ENCODE peak calls at places on chromosome 11, in five cellular contexts. P is fibroblast of lung; N is HCT116; Q is CD8-positive, alpha-beta T cell; H is mammary epithelial cell. T is an unnamed sample. For H3K4me1, the result is how much of the 10 kb centered on the place peaks cover.

GRCh38 chr11:66286699-66287098 is 2.2 kb downstream of the YIF1A start:
- DNase-seq in P (no peak), Q (no peak), H (no peak), N (no peak), T (no peak)

GRCh38 chr11:116162541-116163230 is 610.1 kb downstream of the BUD13 start:
- DNase-seq in N (no peak), H (no peak), P (peak), Q (no peak), T (no peak)

GRCh38 chr11:26121466-26121865 is 210.5 kb upstream of the ANO3 start:
- DNase-seq in Q (no peak), H (no peak), P (no peak), N (no peak), T (no peak)

GRCh38 chr11:86438685-86439084 is 64.0 kb downstream of the CCDC81 start:
- DNase-seq in N (no peak), P (peak), Q (no peak), H (peak), T (no peak)

GRCh38 chr11:45456686-45457085 is 170.5 kb upstream of the SYT13 start:
- DNase-seq in P (no peak), H (no peak), N (no peak), Q (no peak), T (no peak)

GRCh38 chr11:117734596-117734995 is 62.4 kb downstream of the DSCAML1 start:
- DNase-seq in N (no peak), P (no peak), Q (no peak), H (no peak), T (no peak)

GRCh38 chr11:31303644-31304043 is 65.9 kb downstream of the DCDC1 start:
- DNase-seq in P (no peak), N (no peak), H (no peak), Q (no peak), T (no peak)

GRCh38 chr11:46637546-46637945 is 20.2 kb downstream of the ATG13 start:
- DNase-seq in H (no peak), P (no peak), N (no peak), Q (no peak), T (no peak)

GRCh38 chr11:126917531-126918204 is 82.9 kb downstream of the KIRREL3 start:
- DNase-seq in Q (no peak), P (peak), H (peak), N (no peak), T (no peak)

GRCh38 chr11:59271247-59271755 is 58.6 kb upstream of the MPEG1 start:
- DNase-seq in H (no peak), N (no peak), P (no peak), Q (no peak), T (no peak)

GRCh38 chr11:58059011-58059358 is 28.2 kb downstream of the OR6Q1 start:
- DNase-seq in P (peak), H (peak), N (no peak), Q (no peak), T (peak)

GRCh38 chr11:76335827-76336226 is 45.1 kb downstream of the THAP12 start:
- DNase-seq in H (no peak), P (no peak), Q (no peak), N (no peak), T (no peak)

GRCh38 chr11:61697764-61698163 is 17.6 kb downstream of the DAGLA start:
- DNase-seq in H (peak), Q (no peak), P (no peak), N (no peak), T (no peak)
- H3K4me1 ChIP-seq in H (half or more), Q (under half), P (under half), N (half or more), T (under half)

GRCh38 chr11:113774174-113774503 is 647 bp upstream of the ZW10 start:
- DNase-seq in H (no peak), Q (no peak), N (no peak), P (no peak), T (no peak)
- H3K4me3 ChIP-seq in H (peak), Q (peak), N (peak), P (peak), T (peak)

GRCh38 chr11:107385361-107385982 is 72.2 kb downstream of the CWF19L2 start:
- DNase-seq in N (peak), Q (no peak), H (peak), P (peak), T (no peak)
- H3K27ac ChIP-seq in N (no peak), Q (no peak), H (peak), P (no peak), T (no peak)

DNA sequence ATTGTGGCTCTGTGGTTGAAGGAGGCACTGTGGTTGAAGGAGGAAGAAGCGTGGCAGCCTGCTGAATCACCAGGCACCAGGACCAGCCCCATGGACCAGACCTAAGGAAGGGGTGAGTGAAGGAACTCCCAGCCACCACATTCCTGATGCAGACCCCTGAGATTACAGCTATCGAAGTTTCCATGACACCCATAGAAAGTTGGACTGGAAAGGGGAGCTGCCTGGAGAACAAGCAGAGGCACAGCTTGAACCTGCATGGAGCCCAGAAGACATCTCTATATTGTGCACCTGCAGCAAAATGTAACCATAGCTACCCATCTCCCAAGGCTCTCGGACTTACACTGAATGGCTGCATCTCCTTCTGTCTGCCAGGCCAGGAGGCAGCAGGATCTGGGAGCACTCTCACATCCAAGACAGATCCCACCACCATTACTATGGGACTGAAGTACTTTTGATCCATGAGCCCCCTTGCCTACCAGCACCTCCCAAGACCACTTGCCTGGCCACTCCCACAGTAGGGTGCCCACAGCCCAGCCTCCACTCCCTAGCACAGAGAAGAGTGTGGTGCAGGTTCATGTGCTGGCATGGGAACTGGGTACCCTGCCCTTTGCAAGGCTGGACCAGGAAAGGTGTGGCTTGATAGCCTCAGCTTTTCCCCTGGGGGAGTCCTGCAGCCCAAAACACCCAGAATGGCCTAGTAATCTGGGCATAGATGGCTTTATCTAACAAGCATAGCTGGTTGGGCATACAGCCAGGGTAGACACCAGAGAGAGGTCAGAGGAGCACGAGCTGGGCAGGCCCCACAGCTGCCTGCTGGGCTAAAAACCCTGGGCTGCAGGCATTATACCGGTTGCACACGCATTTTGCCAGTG is 79.6 kb upstream of the SC5D start:
- DNase-seq in H (no peak), Q (no peak), P (no peak), N (no peak), T (peak)
- H3K4me1 ChIP-seq in H (under half), Q (under half), P (under half), N (under half), T (under half)

GRCh38 chr11:73242291-73243092 is 24.4 kb downstream of the P2RY2 start:
- DNase-seq in N (peak), P (peak), Q (peak), H (peak), T (peak)
- H3K4me3 ChIP-seq in N (peak), P (no peak), Q (no peak), H (no peak), T (peak)

GRCh38 chr11:128300785-128301184 is 286.6 kb downstream of the ETS1 start:
- DNase-seq in Q (no peak), N (no peak), H (no peak), P (no peak), T (no peak)
- H3K27ac ChIP-seq in Q (peak), N (no peak), H (no peak), P (no peak), T (peak)